ENCODE peak calls at places on chromosomes 1 and 21, in five cellular contexts. G is left ventricle myocardium inferior; N is cardiac muscle cell; E is tibial artery; W is CD8-positive, alpha-beta T cell. R is an unnamed sample.

GRCh38 chr1:168202941-168203654 is 22.7 kb upstream of the SFT2D2 start:
- DNase-seq in G (no peak), N (no peak), E (peak; percentile 30), W (no peak), R (no peak)

GRCh38 chr1:218679391-218679790 is 334.3 kb downstream of the TGFB2 start:
- DNase-seq in G (no peak), N (no peak), E (no peak), W (no peak), R (no peak)

GRCh38 chr1:160767417-160768294 is 28.3 kb upstream of the LY9 start:
- DNase-seq in G (no peak), N (no peak), E (no peak), W (no peak), R (no peak)

GRCh38 chr1:41728403-41729202 is 190.1 kb downstream of the HIVEP3 start:
- DNase-seq in G (no peak), N (peak; percentile 11), E (no peak), W (no peak), R (no peak)

GRCh38 chr1:22922640-22923039 is 50.0 kb downstream of the LACTBL1 start:
- DNase-seq in G (no peak), N (no peak), E (no peak), W (no peak), R (peak; percentile 5)

GRCh38 chr1:2097386-2098300 is 47.4 kb downstream of the PRKCZ start:
- DNase-seq in G (no peak), N (no peak), E (no peak), W (no peak), R (no peak)

GRCh38 chr1:111571239-111571638 is 48.4 kb upstream of the RAP1A start:
- DNase-seq in G (no peak), N (no peak), E (no peak), W (no peak), R (no peak)

GRCh38 chr1:234683856-234684632 is 74.1 kb upstream of the IRF2BP2 start:
- DNase-seq in G (peak; percentile 60), N (no peak), E (peak; percentile 76), W (no peak), R (peak; percentile 61)

GRCh38 chr1:236524142-236524891 is 535 bp downstream of the LGALS8 start:
- DNase-seq in G (no peak), N (peak; percentile 63), E (peak; percentile 43), W (peak; percentile 51), R (peak; percentile 40)

GRCh38 chr1:210413951-210414350 is 85.2 kb downstream of the HHAT start:
- DNase-seq in G (no peak), N (no peak), E (no peak), W (no peak), R (no peak)

GRCh38 chr1:15662539-15662938 is 21.6 kb upstream of the PLEKHM2 start:
- DNase-seq in G (no peak), N (peak; percentile 43), E (no peak), W (no peak), R (no peak)

GRCh38 chr1:167661527-167662436 is 31.8 kb downstream of the RCSD1 start:
- DNase-seq in G (no peak), N (no peak), E (no peak), W (no peak), R (no peak)

GRCh38 chr1:101041300-101041699 is 15.7 kb upstream of the DPH5 start:
- DNase-seq in G (no peak), N (no peak), E (no peak), W (no peak), R (no peak)

GRCh38 chr1:234731371-234732085 is 121.5 kb upstream of the IRF2BP2 start:
- DNase-seq in G (no peak), N (no peak), E (no peak), W (no peak), R (peak; percentile 38)

GRCh38 chr21:42080788-42081083 is 9.6 kb downstream of the UMODL1 start:
- DNase-seq in G (no peak), N (no peak), E (no peak), W (no peak), R (no peak)

GRCh38 chr21:33384851-33385331 is 18.3 kb upstream of the IFNGR2 start:
- DNase-seq in G (no peak), N (no peak), E (no peak), W (peak; percentile 11), R (no peak)

GRCh38 chr1:64745986-64746940 is 1.4 kb downstream of the RAVER2 start:
- DNase-seq in G (peak; percentile 20), N (no peak), E (no peak), W (no peak), R (no peak)

GRCh38 chr1:115651391-115651790 is 9.6 kb downstream of the VANGL1 start:
- DNase-seq in G (no peak), N (no peak), E (no peak), W (no peak), R (no peak)
- TF ChIP-seq CTCF in G (no peak), N (no peak), E (no peak), W (no peak), R (no peak)

GRCh38 chr21:45093064-45093532 is 18.7 kb downstream of the ADARB1 start:
- DNase-seq in G (peak; percentile 65), N (no peak), E (peak; percentile 63), W (no peak), R (no peak)
- H3K4me1 ChIP-seq in G (peaks cover 84% of the 10 kb centered on the region), N (peaks cover 28% of the 10 kb centered on the region), E (no peaks in the 10 kb centered on the region), W (peaks cover 26% of the 10 kb centered on the region), R (no peaks in the 10 kb centered on the region)

GRCh38 chr1:208203127-208203847 is 40.9 kb downstream of the PLXNA2 start:
- DNase-seq in G (peak; percentile 62), N (no peak), E (no peak), W (no peak), R (peak; percentile 61)
- H3K27ac ChIP-seq in G (peak overlapping the region; percentile 83), N (no peak overlapping the region), E (peak overlapping the region; percentile 78), W (no peak overlapping the region), R (peak overlapping the region; percentile 0)

GRCh38 chr21:28834335-28835238 is 158.1 kb downstream of the LTN1 start:
- DNase-seq in G (no peak), N (no peak), E (no peak), W (no peak), R (no peak)
- TF ChIP-seq CTCF in G (no peak), N (no peak), E (no peak), W (no peak), R (no peak)

GRCh38 chr1:207054476-207054875 is 1.4 kb downstream of the PFKFB2 start:
- DNase-seq in G (no peak), N (no peak), E (no peak), W (no peak), R (no peak)
- H3K4me1 ChIP-seq in G (peaks cover 59% of the 10 kb centered on the region), N (peaks cover 9% of the 10 kb centered on the region), E (no peaks in the 10 kb centered on the region), W (peaks cover 19% of the 10 kb centered on the region), R (no peaks in the 10 kb centered on the region)

GRCh38 chr21:31624961-31625491 is 34.5 kb upstream of the SOD1 start:
- DNase-seq in G (no peak), N (no peak), E (no peak), W (no peak), R (peak; percentile 62)

GRCh38 chr21:31634993-31635392 is 24.5 kb upstream of the SOD1 start:
- DNase-seq in G (no peak), N (no peak), E (no peak), W (no peak), R (no peak)

DNA sequence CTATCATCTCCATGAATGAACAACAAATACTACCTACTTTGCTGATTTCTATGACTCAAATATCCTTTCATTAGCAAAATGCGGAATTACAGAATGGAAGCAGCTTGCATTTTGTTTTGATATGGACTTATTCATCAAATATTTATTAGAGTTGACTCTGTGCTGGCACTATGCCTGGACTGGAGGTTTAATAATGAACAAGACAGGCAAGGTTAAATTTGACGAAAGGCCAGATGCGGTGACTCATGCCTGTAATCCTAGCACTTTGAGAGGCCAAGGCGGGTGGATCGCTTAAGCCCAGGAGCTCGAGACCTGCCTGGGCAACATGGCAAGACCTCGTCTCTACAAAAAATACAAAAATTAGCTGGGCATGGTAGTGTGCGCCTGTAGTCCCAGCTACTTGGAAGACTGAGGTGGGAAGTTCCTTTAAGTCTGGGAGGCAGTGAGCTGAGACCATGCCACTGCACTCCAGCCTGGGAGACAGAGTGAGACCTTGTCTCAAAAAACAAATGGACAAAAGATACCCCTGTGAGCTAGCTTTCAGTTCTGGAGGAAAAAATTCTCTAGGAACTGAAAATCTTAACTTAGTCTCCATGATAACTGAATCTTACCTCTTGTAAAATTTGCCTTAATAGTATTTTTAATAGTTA is 29.3 kb upstream of the SOD1 start:
- DNase-seq in G (no peak), N (no peak), E (no peak), W (no peak), R (peak; percentile 67)
- H3K27ac ChIP-seq in G (no peak overlapping the region), N (no peak overlapping the region), E (no peak overlapping the region), W (no peak overlapping the region), R (no peak overlapping the region)

DNA sequence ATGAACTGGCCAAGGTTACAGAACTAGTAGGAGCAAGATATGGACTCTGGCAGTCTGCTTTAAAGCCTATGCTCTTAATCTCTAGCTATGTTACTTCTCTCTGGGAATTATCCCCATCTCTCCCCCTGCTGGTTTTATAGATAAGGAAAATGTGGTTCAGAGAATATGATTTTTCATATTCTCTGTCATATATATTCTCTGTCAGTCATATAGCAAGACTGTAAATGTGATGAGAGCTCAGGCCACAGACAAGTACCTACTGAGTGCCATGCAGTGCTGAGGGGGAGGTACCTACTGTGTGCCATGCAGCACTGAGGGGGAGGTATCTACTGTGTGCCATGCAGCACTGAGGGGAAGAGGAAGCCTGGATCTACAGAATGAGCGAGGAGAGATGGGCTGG is 220.3 kb upstream of the FGGY start:
- DNase-seq in G (no peak), N (no peak), E (no peak), W (no peak), R (no peak)
- TF ChIP-seq CTCF in G (peak; percentile 45), N (peak; percentile 29), E (peak; percentile 41), W (no peak), R (peak; percentile 33)

GRCh38 chr1:158101455-158101854 is 79.2 kb upstream of the CD1D start:
- DNase-seq in G (no peak), N (no peak), E (no peak), W (no peak), R (no peak)

GRCh38 chr1:158103860-158104522 is 76.7 kb upstream of the CD1D start:
- DNase-seq in G (no peak), N (no peak), E (no peak), W (no peak), R (no peak)

GRCh38 chr1:158101944-158102343 is 78.8 kb upstream of the CD1D start:
- DNase-seq in G (no peak), N (no peak), E (no peak), W (no peak), R (no peak)

GRCh38 chr1:158104891-158105290 is 75.8 kb upstream of the CD1D start:
- DNase-seq in G (no peak), N (no peak), E (no peak), W (no peak), R (no peak)

DNA sequence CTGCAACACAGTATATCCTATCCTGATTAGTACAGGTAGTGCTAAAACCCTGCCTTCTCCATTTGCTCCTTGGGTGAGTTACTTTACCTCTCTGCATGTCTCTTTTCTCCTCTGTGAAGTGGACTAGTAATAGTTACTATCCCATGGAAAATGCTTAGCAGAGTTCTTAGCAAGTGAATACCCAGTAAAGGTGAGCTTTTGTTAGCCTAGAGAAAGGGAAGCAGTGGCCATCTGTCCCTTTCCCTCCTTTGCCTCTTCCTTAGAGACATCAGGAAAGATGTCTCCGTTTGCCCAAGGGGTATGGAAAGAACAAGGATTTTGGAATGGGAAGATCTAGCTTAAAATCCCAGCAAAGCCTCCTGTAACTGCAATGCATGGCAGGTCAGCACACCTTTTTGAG is 77.4 kb upstream of the CD1D start:
- DNase-seq in G (no peak), N (no peak), E (no peak), W (no peak), R (no peak)
- H3K4me1 ChIP-seq in G (peaks cover 14% of the 10 kb centered on the region), N (no peaks in the 10 kb centered on the region), E (no peaks in the 10 kb centered on the region), W (no peaks in the 10 kb centered on the region), R (no peaks in the 10 kb centered on the region)

R was measured in right lobe of liver.